ENCODE peak calls at places on chromosomes 2 and 18, in four cellular contexts. One of them, this sample, is unnamed.

GRCh38 chr18:57961876-57962505 is 82.0 kb upstream of the NEDD4L start:
- DNase-seq in body of pancreas: no peak
- DNase-seq in ovary: no peak
- DNase-seq in transverse colon: no peak
- DNase-seq in this sample: no peak

GRCh38 chr2:26768759-26769500 is 4.8 kb downstream of the SLC35F6 start:
- DNase-seq in transverse colon: peak; percentile 70
- DNase-seq in ovary: no peak
- DNase-seq in body of pancreas: peak; percentile 80
- DNase-seq in this sample: peak; percentile 75

GRCh38 chr2:207635468-207636200 is 10.4 kb upstream of the METTL21A start:
- DNase-seq in ovary: no peak
- DNase-seq in body of pancreas: no peak
- DNase-seq in transverse colon: no peak
- DNase-seq in this sample: no peak

GRCh38 chr2:120641366-120641771 is 94.3 kb upstream of the GLI2 start:
- DNase-seq in ovary: no peak
- DNase-seq in body of pancreas: no peak
- DNase-seq in transverse colon: no peak
- DNase-seq in this sample: no peak

GRCh38 chr2:172609488-172609887 is 53.6 kb downstream of the PDK1 start:
- DNase-seq in ovary: no peak
- DNase-seq in body of pancreas: no peak
- DNase-seq in transverse colon: no peak
- DNase-seq in this sample: no peak

GRCh38 chr2:98803747-98804650 is 73.1 kb upstream of the MGAT4A start:
- DNase-seq in transverse colon: no peak
- DNase-seq in body of pancreas: peak; percentile 70
- DNase-seq in ovary: no peak
- DNase-seq in this sample: no peak

GRCh38 chr18:23049698-23050373 is 85.4 kb upstream of the CABLES1 start:
- DNase-seq in body of pancreas: no peak
- DNase-seq in transverse colon: no peak
- DNase-seq in ovary: no peak
- DNase-seq in this sample: no peak

GRCh38 chr2:118822572-118822971 is 24.9 kb downstream of the EN1 start:
- DNase-seq in body of pancreas: no peak
- DNase-seq in ovary: no peak
- DNase-seq in transverse colon: no peak
- DNase-seq in this sample: no peak

GRCh38 chr18:8982416-8983183 is 119.9 kb upstream of the NDUFV2 start:
- DNase-seq in body of pancreas: peak; percentile 50
- DNase-seq in transverse colon: peak; percentile 30
- DNase-seq in ovary: no peak
- DNase-seq in this sample: no peak

GRCh38 chr2:17303496-17303895 is 214.7 kb downstream of the RAD51AP2 start:
- DNase-seq in body of pancreas: no peak
- DNase-seq in ovary: no peak
- DNase-seq in transverse colon: no peak
- DNase-seq in this sample: no peak

GRCh38 chr2:202634556-202635440 is at the start of gene FAM117B:
- DNase-seq in transverse colon: peak; percentile 99
- DNase-seq in ovary: peak; percentile 98
- DNase-seq in body of pancreas: peak; percentile 99
- DNase-seq in this sample: peak; percentile 97
- TF ChIP-seq POLR2A in transverse colon: peak; percentile 94
- TF ChIP-seq POLR2A in ovary: peak; percentile 53
- TF ChIP-seq POLR2A in body of pancreas: peak; percentile 94
- TF ChIP-seq POLR2A in this sample: peak; percentile 91

GRCh38 chr18:45104071-45104440 is 423.4 kb downstream of the SETBP1 start:
- DNase-seq in ovary: no peak
- DNase-seq in transverse colon: no peak
- DNase-seq in body of pancreas: no peak
- DNase-seq in this sample: no peak
- H3K4me1 ChIP-seq in ovary: no peaks in the 10 kb centered on the region
- H3K4me1 ChIP-seq in transverse colon: no peaks in the 10 kb centered on the region
- H3K4me1 ChIP-seq in body of pancreas: no peaks in the 10 kb centered on the region
- H3K4me1 ChIP-seq in this sample: no peaks in the 10 kb centered on the region

GRCh38 chr2:109174626-109175349 is 45.8 kb downstream of the SH3RF3 start:
- DNase-seq in transverse colon: no peak
- DNase-seq in body of pancreas: no peak
- DNase-seq in ovary: no peak
- DNase-seq in this sample: no peak
- H3K4me3 ChIP-seq in transverse colon: no peak overlapping the region
- H3K4me3 ChIP-seq in body of pancreas: no peak overlapping the region
- H3K4me3 ChIP-seq in ovary: no peak overlapping the region
- H3K4me3 ChIP-seq in this sample: no peak overlapping the region

GRCh38 chr2:113965228-113965627 is 75.3 kb downstream of the ACTR3 start:
- DNase-seq in transverse colon: no peak
- DNase-seq in body of pancreas: no peak
- DNase-seq in ovary: no peak
- DNase-seq in this sample: no peak
- TF ChIP-seq POLR2A in transverse colon: no peak
- TF ChIP-seq POLR2A in body of pancreas: no peak
- TF ChIP-seq POLR2A in ovary: no peak
- TF ChIP-seq POLR2A in this sample: no peak

DNA sequence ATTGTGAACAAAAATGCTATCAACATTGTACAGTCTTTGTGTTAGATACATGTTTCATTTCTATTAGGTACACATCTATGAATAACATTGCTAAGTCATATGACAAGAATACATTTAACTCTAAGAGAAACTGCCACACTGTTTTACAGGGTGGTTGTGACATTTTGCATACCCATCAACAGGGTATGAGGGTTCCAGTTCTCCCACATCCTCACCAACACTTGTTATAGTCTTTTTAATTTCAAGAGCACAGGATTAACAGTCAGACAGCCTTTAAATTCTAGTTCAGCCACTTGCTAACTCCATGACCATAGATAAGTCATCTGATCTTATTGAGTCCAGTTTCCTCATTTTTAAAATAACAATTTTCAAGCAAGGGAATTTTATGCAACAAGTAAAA is 92.5 kb upstream of the PPP1CB start:
- DNase-seq in ovary: no peak
- DNase-seq in body of pancreas: no peak
- DNase-seq in transverse colon: no peak
- DNase-seq in this sample: no peak
- H3K4me1 ChIP-seq in ovary: peaks cover 24% of the 10 kb centered on the region
- H3K4me1 ChIP-seq in body of pancreas: peaks cover 44% of the 10 kb centered on the region
- H3K4me1 ChIP-seq in transverse colon: peaks cover 35% of the 10 kb centered on the region
- H3K4me1 ChIP-seq in this sample: peaks cover 42% of the 10 kb centered on the region

DNA sequence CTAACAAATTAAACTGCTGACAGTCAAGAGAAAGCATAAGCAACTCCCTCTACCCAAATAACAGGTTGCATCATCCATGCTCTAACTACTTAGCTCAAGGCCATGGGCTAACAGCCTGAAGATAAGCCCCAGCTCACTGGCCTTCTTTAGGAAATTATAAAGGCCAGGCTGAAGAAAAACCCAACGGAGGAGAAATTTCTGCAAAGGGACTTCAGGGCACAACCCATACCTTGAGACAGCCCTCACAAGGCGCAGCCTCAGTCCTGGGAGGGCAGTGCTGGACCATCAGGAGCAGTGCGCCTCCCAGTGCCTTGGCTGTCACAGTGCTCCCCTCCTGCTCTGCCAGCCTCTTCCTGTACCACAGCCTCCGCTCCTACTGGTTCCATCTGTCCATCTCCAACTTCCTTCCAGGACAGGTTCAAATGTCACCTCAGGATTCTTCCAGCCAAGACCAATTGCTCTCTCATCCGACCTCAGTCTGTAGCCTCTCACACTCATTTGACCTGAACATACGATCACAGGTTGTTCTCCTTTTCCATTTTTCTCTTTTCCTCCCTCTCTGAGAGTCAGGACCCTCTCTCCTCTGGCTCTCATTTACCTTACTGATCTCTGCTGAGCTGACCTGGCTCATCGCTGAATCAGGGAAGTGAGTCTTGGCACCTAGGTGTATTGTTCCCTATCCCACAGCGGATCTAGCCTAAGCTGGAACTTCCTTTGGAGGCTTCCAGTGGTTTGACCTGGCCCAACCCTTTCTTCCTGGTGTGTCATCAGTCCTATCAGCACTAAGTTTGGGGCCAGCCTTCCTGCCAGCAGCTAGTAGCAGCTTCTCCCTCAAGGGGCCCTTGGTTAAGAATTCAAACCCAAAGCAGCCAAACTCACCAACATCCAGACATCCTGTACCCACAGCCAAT is 1.9 kb downstream of the MCFD2 start:
- DNase-seq in transverse colon: peak; percentile 32
- DNase-seq in ovary: no peak
- DNase-seq in body of pancreas: peak; percentile 69
- DNase-seq in this sample: peak; percentile 57
- H3K4me3 ChIP-seq in transverse colon: no peak overlapping the region
- H3K4me3 ChIP-seq in ovary: peak overlapping the region; percentile 99
- H3K4me3 ChIP-seq in body of pancreas: no peak overlapping the region
- H3K4me3 ChIP-seq in this sample: peak overlapping the region; percentile 100

DNA sequence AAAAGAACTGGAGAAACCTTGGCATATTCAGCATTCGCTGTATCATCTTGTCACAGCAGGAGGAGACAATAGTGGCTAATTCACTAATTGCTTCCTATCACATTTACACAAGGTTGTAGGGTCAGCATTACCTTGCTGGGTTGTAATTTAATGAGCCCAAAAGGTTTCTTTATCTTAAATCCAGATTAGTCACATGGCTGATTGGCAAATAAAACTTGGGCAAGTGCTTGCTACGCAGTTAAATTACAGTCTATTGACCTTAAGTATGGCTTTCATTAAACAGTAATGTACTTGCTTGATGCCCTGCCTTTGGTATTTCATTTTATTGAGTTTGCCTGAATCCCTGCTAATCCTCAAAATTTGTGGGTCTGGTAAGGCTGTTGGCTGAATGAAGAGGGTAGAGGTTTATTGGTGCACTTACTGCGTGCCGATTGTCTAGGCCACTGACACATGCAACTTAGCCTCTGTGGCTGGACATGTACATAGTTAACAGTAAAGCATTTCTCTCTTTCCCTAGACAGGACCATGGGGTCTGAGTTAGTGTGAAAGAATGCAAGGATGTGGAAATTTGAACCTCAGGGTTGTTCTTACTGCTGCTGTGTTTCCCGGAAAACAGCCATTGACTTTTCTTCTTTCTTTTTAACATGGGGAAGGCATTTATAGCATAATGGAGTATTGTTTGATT is 34.3 kb downstream of the FMNL2 start:
- DNase-seq in transverse colon: no peak
- DNase-seq in ovary: no peak
- DNase-seq in body of pancreas: no peak
- DNase-seq in this sample: no peak
- TF ChIP-seq POLR2A in transverse colon: no peak
- TF ChIP-seq POLR2A in ovary: no peak
- TF ChIP-seq POLR2A in body of pancreas: no peak
- TF ChIP-seq POLR2A in this sample: no peak

This sample was measured in gastrocnemius medialis.